ENCODE peak calls at places on chromosomes 16 and 17, in four cellular contexts. One of them, this sample, is unnamed.

GRCh38 chr17:76946111-76946771 is 78.0 kb downstream of the MGAT5B start:
- DNase-seq in SK-N-SH: peak; percentile 61
- DNase-seq in WTC11: no peak
- DNase-seq in H1: no peak
- DNase-seq in this sample: no peak

GRCh38 chr17:77425791-77426641 is 285.2 kb downstream of the SEC14L1 start:
- DNase-seq in H1: no peak
- DNase-seq in WTC11: no peak
- DNase-seq in SK-N-SH: peak; percentile 54
- DNase-seq in this sample: peak; percentile 83

GRCh38 chr17:40121886-40122465 is at the start of gene MSL1:
- DNase-seq in SK-N-SH: peak; percentile 98
- DNase-seq in WTC11: peak; percentile 84
- DNase-seq in H1: peak; percentile 88
- DNase-seq in this sample: peak; percentile 95

GRCh38 chr16:54277845-54278703 is 8.5 kb downstream of the IRX3 start:
- DNase-seq in H1: no peak
- DNase-seq in SK-N-SH: peak; percentile 60
- DNase-seq in WTC11: no peak
- DNase-seq in this sample: no peak

GRCh38 chr17:27609606-27610303 is 21.2 kb upstream of the LGALS9 start:
- DNase-seq in WTC11: peak; percentile 50
- DNase-seq in H1: no peak
- DNase-seq in SK-N-SH: peak; percentile 61
- DNase-seq in this sample: peak; percentile 31

GRCh38 chr16:23843143-23843542 is 7.4 kb downstream of the PRKCB start:
- DNase-seq in WTC11: no peak
- DNase-seq in H1: no peak
- DNase-seq in SK-N-SH: no peak
- DNase-seq in this sample: no peak

GRCh38 chr17:718075-718474 is 3.4 kb upstream of the VPS53 start:
- DNase-seq in H1: no peak
- DNase-seq in WTC11: no peak
- DNase-seq in SK-N-SH: no peak
- DNase-seq in this sample: no peak

GRCh38 chr17:45307290-45308015 is 9.4 kb downstream of the MAP3K14 start:
- DNase-seq in WTC11: no peak
- DNase-seq in SK-N-SH: no peak
- DNase-seq in H1: no peak
- DNase-seq in this sample: no peak

GRCh38 chr16:15876503-15876902 is 11.9 kb downstream of the CEP20 start:
- DNase-seq in SK-N-SH: no peak
- DNase-seq in WTC11: no peak
- DNase-seq in H1: no peak
- DNase-seq in this sample: no peak

GRCh38 chr16:64892843-64893242 is 229.0 kb downstream of the CDH11 start:
- DNase-seq in WTC11: no peak
- DNase-seq in H1: no peak
- DNase-seq in SK-N-SH: no peak
- DNase-seq in this sample: no peak

GRCh38 chr17:56819431-56820145 is 14.1 kb downstream of the C17orf67 start:
- DNase-seq in SK-N-SH: peak; percentile 87
- DNase-seq in WTC11: peak; percentile 85
- DNase-seq in H1: peak; percentile 93
- DNase-seq in this sample: peak; percentile 78

GRCh38 chr16:72013389-72013788 is 4.8 kb downstream of the DHODH start:
- DNase-seq in SK-N-SH: no peak
- DNase-seq in H1: no peak
- DNase-seq in WTC11: no peak
- DNase-seq in this sample: peak; percentile 38

GRCh38 chr17:76688165-76688622 is 22.6 kb downstream of the MXRA7 start:
- DNase-seq in WTC11: no peak
- DNase-seq in H1: no peak
- DNase-seq in SK-N-SH: no peak
- DNase-seq in this sample: no peak

GRCh38 chr17:47862621-47863440 is 11.9 kb upstream of the SP6 start:
- DNase-seq in WTC11: no peak
- DNase-seq in H1: no peak
- DNase-seq in SK-N-SH: no peak
- DNase-seq in this sample: no peak

GRCh38 chr17:37848690-37849616 is 75.3 kb upstream of the TBC1D3K start:
- DNase-seq in SK-N-SH: no peak
- DNase-seq in H1: no peak
- DNase-seq in WTC11: no peak
- DNase-seq in this sample: peak; percentile 27

GRCh38 chr17:83136156-83136555 is 56.7 kb downstream of the METRNL start:
- DNase-seq in SK-N-SH: no peak
- DNase-seq in WTC11: no peak
- DNase-seq in H1: no peak
- DNase-seq in this sample: no peak

GRCh38 chr17:12041316-12041715 is 20.6 kb downstream of the MAP2K4 start:
- DNase-seq in SK-N-SH: no peak
- DNase-seq in H1: no peak
- DNase-seq in WTC11: no peak
- DNase-seq in this sample: no peak

GRCh38 chr17:49728425-49728824 is 20.7 kb upstream of the SLC35B1 start:
- DNase-seq in H1: no peak
- DNase-seq in SK-N-SH: no peak
- DNase-seq in WTC11: no peak
- DNase-seq in this sample: no peak

GRCh38 chr17:49727353-49727752 is 19.6 kb upstream of the SLC35B1 start:
- DNase-seq in WTC11: no peak
- DNase-seq in H1: no peak
- DNase-seq in SK-N-SH: no peak
- DNase-seq in this sample: no peak

GRCh38 chr17:49730078-49730786 is 22.5 kb upstream of the SLC35B1 start:
- DNase-seq in WTC11: no peak
- DNase-seq in SK-N-SH: no peak
- DNase-seq in H1: no peak
- DNase-seq in this sample: no peak

GRCh38 chr17:49729074-49729473 is 21.3 kb upstream of the SLC35B1 start:
- DNase-seq in H1: no peak
- DNase-seq in WTC11: no peak
- DNase-seq in SK-N-SH: no peak
- DNase-seq in this sample: no peak

GRCh38 chr17:49730787-49731441 is 23.1 kb upstream of the SLC35B1 start:
- DNase-seq in H1: no peak
- DNase-seq in SK-N-SH: no peak
- DNase-seq in WTC11: no peak
- DNase-seq in this sample: no peak
- TF ChIP-seq TEAD4 in H1: no peak
- TF ChIP-seq TEAD4 in SK-N-SH: no peak
- TF ChIP-seq TEAD4 in WTC11: no peak
- TF ChIP-seq TEAD4 in this sample: no peak

GRCh38 chr17:59175076-59175475 is 19.5 kb downstream of the PRR11 start:
- DNase-seq in WTC11: no peak
- DNase-seq in H1: no peak
- DNase-seq in SK-N-SH: no peak
- DNase-seq in this sample: no peak

GRCh38 chr17:59167571-59168001 is 12.0 kb downstream of the PRR11 start:
- DNase-seq in SK-N-SH: no peak
- DNase-seq in WTC11: no peak
- DNase-seq in H1: no peak
- DNase-seq in this sample: no peak

GRCh38 chr17:59174671-59175070 is 19.1 kb downstream of the PRR11 start:
- DNase-seq in SK-N-SH: no peak
- DNase-seq in H1: no peak
- DNase-seq in WTC11: no peak
- DNase-seq in this sample: no peak

GRCh38 chr17:59178266-59178665 is 22.7 kb downstream of the PRR11 start:
- DNase-seq in WTC11: no peak
- DNase-seq in H1: no peak
- DNase-seq in SK-N-SH: no peak
- DNase-seq in this sample: no peak

DNA sequence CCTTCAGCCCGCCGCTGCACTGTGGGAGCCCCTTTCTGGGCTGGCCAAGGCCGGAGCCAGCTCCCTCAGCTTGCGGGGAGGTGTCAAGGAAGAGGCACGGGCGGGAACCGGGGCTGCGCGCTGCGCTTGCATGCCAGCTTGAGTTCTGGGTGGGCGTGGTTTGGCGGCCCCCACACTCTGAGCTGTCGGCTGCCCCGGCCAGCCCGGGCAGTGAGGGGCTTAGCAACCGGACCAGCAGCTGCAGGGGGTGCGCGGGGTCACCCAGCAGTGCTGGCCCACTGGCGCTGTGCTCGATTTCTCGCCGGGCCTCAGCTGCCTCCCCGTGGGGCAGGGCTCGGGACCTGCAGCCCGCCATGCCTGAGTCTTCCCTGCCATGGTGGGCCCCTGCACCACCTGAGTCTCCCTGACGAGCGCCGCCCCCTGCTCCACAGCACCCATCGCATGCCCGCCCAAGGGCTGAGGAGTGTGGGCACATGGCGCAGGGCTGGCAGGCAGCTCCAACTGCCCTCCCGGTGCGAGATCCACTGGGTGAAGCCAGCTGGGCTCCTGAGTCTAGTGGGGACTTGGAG is 17.0 kb downstream of the PRR11 start:
- DNase-seq in SK-N-SH: no peak
- DNase-seq in H1: no peak
- DNase-seq in WTC11: no peak
- DNase-seq in this sample: no peak
- TF ChIP-seq TEAD4 in SK-N-SH: no peak
- TF ChIP-seq TEAD4 in H1: no peak
- TF ChIP-seq TEAD4 in WTC11: no peak
- TF ChIP-seq TEAD4 in this sample: no peak

DNA sequence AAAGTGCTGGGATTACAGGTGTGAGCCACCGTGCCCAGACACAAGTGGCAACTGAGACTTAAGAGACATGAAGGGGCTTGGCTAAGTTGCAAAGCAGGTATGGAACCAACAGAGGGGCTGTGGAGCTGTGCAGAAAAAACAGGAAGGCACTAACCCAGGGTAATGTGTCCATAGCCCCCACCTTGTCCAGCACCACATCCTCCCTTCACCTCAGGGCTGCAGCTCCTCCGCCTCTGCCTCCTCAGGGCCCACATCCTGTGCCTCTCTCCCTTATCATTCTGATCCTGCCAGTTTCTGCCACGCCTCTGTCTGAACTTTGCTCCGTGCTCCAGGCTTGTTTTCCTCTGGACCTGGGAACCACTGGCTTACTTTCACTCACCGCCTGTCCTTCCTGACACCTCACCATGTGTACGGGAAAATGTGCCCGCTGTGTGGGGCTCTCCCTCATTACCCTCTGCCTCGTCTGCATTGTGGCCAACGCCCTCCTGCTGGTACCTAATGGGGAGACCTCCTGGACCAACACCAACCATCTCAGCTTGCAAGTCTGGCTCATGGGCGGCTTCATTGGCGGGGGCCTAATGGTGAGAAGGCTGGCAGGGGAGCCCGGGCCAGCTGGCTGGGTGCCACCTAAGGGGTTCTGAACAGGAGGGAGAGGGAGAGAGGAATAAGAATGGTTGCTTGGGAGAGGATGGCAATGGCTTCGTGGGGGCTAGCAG is at the start of gene TM4SF5:
- DNase-seq in WTC11: no peak
- DNase-seq in SK-N-SH: peak; percentile 37
- DNase-seq in H1: no peak
- DNase-seq in this sample: no peak
- TF ChIP-seq TEAD4 in WTC11: no peak
- TF ChIP-seq TEAD4 in SK-N-SH: no peak
- TF ChIP-seq TEAD4 in H1: no peak
- TF ChIP-seq TEAD4 in this sample: no peak

DNA sequence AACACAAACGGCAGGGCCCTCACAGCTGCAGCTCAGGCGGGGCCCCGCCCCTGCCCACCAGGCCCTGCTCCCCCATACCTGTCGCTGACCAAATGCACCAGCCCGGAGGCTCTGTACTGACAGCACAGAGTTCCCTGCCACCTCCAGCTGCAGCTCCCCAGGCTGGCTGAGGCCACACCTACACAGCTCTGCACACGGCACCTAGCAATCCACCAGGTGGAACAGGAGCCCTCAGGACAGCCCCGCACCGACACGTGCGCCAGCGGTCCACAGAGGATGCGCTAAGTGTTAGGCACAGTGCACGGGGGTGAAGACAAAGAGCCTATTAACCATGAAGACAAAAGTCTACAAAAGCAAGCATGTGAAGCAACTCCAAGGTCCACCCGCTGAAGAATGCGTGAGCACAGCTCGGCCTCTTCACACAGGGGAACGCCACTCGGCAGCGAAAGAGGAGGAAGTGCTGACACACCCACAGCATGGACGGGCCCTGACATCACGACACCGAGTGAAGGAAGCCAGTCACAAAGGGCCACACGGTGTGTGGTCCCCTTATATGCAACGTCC is 5.4 kb downstream of the ZCCHC14 start:
- DNase-seq in WTC11: peak; percentile 76
- DNase-seq in SK-N-SH: no peak
- DNase-seq in H1: peak; percentile 72
- DNase-seq in this sample: peak; percentile 44
- TF ChIP-seq TEAD4 in WTC11: no peak
- TF ChIP-seq TEAD4 in SK-N-SH: no peak
- TF ChIP-seq TEAD4 in H1: no peak
- TF ChIP-seq TEAD4 in this sample: no peak

DNA sequence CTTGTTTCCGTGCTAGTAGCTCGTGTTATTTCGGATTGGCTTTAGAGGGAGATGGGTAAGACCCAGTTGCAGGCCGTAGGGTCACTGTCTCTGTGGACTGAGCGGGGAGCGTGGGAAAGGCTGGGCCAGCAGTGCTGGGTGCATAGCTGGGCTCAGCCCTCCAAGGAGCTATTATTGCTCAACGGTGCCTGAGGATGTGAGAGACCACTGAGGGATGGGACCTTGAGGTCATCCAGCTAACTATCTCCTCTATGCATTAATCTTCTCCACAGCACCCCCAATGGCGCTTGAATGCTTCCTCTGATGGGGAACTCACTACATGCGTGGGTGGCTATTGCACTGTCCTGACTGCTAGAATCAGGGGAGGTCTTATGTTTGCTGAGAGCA is 126.1 kb upstream of the FOXF1 start:
- DNase-seq in SK-N-SH: no peak
- DNase-seq in WTC11: no peak
- DNase-seq in H1: no peak
- DNase-seq in this sample: no peak
- TF ChIP-seq TEAD4 in SK-N-SH: no peak
- TF ChIP-seq TEAD4 in WTC11: no peak
- TF ChIP-seq TEAD4 in H1: no peak
- TF ChIP-seq TEAD4 in this sample: no peak